ENCODE peak calls at places on chromosomes 5 and 9, in five cellular contexts. One of them, this sample, is unnamed. For H3K4me1, the result is how much of the 10 kb centered on the place peaks cover.

GRCh38 chr5:93151121-93151520 is 429.9 kb downstream of the NR2F1-AS1 start:
- DNase-seq in fibroblast of lung: peak
- DNase-seq in MM.1S: no peak
- DNase-seq in astrocyte: peak
- DNase-seq in GM23338: no peak
- DNase-seq in this sample: peak

GRCh38 chr5:97098864-97099454 is 43.5 kb downstream of the LIX1 start:
- DNase-seq in fibroblast of lung: peak
- DNase-seq in MM.1S: no peak
- DNase-seq in astrocyte: no peak
- DNase-seq in GM23338: no peak
- DNase-seq in this sample: no peak

GRCh38 chr9:2479056-2479565 is 142.5 kb upstream of the VLDLR start:
- DNase-seq in fibroblast of lung: no peak
- DNase-seq in MM.1S: no peak
- DNase-seq in astrocyte: no peak
- DNase-seq in GM23338: no peak
- DNase-seq in this sample: no peak

GRCh38 chr9:27280858-27281257 is 16.1 kb downstream of the EQTN start:
- DNase-seq in fibroblast of lung: no peak
- DNase-seq in MM.1S: no peak
- DNase-seq in astrocyte: no peak
- DNase-seq in GM23338: no peak
- DNase-seq in this sample: no peak

GRCh38 chr5:91301459-91301858 is 81.7 kb downstream of the ARRDC3 start:
- DNase-seq in fibroblast of lung: no peak
- DNase-seq in MM.1S: no peak
- DNase-seq in astrocyte: no peak
- DNase-seq in GM23338: no peak
- DNase-seq in this sample: no peak

GRCh38 chr9:126628146-126628545 is 14.4 kb downstream of the LMX1B start:
- DNase-seq in fibroblast of lung: no peak
- DNase-seq in MM.1S: no peak
- DNase-seq in astrocyte: no peak
- DNase-seq in GM23338: no peak
- DNase-seq in this sample: no peak

GRCh38 chr5:150637245-150638052 is 3.0 kb upstream of the SYNPO start:
- DNase-seq in fibroblast of lung: peak
- DNase-seq in MM.1S: no peak
- DNase-seq in astrocyte: peak
- DNase-seq in GM23338: peak
- DNase-seq in this sample: peak

GRCh38 chr5:135027699-135028615 is 6.1 kb downstream of the PITX1 start:
- DNase-seq in fibroblast of lung: no peak
- DNase-seq in MM.1S: no peak
- DNase-seq in astrocyte: no peak
- DNase-seq in GM23338: peak
- DNase-seq in this sample: peak

GRCh38 chr5:135533346-135533745 is 2.4 kb downstream of the NEUROG1 start:
- DNase-seq in fibroblast of lung: no peak
- DNase-seq in MM.1S: no peak
- DNase-seq in astrocyte: no peak
- DNase-seq in GM23338: no peak
- DNase-seq in this sample: peak

GRCh38 chr9:7003876-7004275 is 246.1 kb downstream of the KDM4C start:
- DNase-seq in fibroblast of lung: no peak
- DNase-seq in MM.1S: no peak
- DNase-seq in astrocyte: no peak
- DNase-seq in GM23338: no peak
- DNase-seq in this sample: peak

GRCh38 chr5:176577312-176578176 is 28.4 kb downstream of the CDHR2 start:
- DNase-seq in fibroblast of lung: no peak
- DNase-seq in MM.1S: no peak
- DNase-seq in astrocyte: no peak
- DNase-seq in GM23338: peak
- DNase-seq in this sample: no peak

GRCh38 chr9:80954521-80954920 is 734.8 kb downstream of the TLE1 start:
- DNase-seq in fibroblast of lung: no peak
- DNase-seq in MM.1S: no peak
- DNase-seq in astrocyte: no peak
- DNase-seq in GM23338: no peak
- DNase-seq in this sample: no peak

GRCh38 chr5:176628406-176629228 is 1.7 kb downstream of the SNCB start:
- DNase-seq in fibroblast of lung: no peak
- DNase-seq in MM.1S: no peak
- DNase-seq in astrocyte: no peak
- DNase-seq in GM23338: no peak
- DNase-seq in this sample: no peak

GRCh38 chr5:37771203-37771611 is 68.6 kb downstream of the GDNF start:
- DNase-seq in fibroblast of lung: no peak
- DNase-seq in MM.1S: no peak
- DNase-seq in astrocyte: no peak
- DNase-seq in GM23338: no peak
- DNase-seq in this sample: no peak

GRCh38 chr9:113875917-113876805 is at the start of gene ZNF618:
- DNase-seq in fibroblast of lung: no peak
- DNase-seq in MM.1S: peak
- DNase-seq in astrocyte: no peak
- DNase-seq in GM23338: peak
- DNase-seq in this sample: peak

GRCh38 chr5:126119894-126120442 is 303.2 kb upstream of the GRAMD2B start:
- DNase-seq in fibroblast of lung: no peak
- DNase-seq in MM.1S: no peak
- DNase-seq in astrocyte: no peak
- DNase-seq in GM23338: no peak
- DNase-seq in this sample: no peak

GRCh38 chr9:87260171-87260570 is 237.5 kb upstream of the DAPK1 start:
- DNase-seq in fibroblast of lung: no peak
- DNase-seq in MM.1S: no peak
- DNase-seq in astrocyte: no peak
- DNase-seq in GM23338: no peak
- DNase-seq in this sample: no peak

GRCh38 chr5:175797521-175798038 is 73.8 kb upstream of the CPLX2 start:
- DNase-seq in fibroblast of lung: no peak
- DNase-seq in MM.1S: no peak
- DNase-seq in astrocyte: no peak
- DNase-seq in GM23338: peak
- DNase-seq in this sample: no peak

GRCh38 chr5:151498395-151499155 is 51.2 kb downstream of the SLC36A1 start:
- DNase-seq in fibroblast of lung: no peak
- DNase-seq in MM.1S: no peak
- DNase-seq in astrocyte: no peak
- DNase-seq in GM23338: no peak
- DNase-seq in this sample: no peak

GRCh38 chr5:94009161-94009560 is 267.8 kb upstream of the POU5F2 start:
- DNase-seq in fibroblast of lung: no peak
- DNase-seq in MM.1S: no peak
- DNase-seq in astrocyte: no peak
- DNase-seq in GM23338: no peak
- DNase-seq in this sample: no peak

GRCh38 chr9:71487046-71487445 is 281.3 kb downstream of the CEMIP2 start:
- DNase-seq in fibroblast of lung: no peak
- DNase-seq in MM.1S: no peak
- DNase-seq in astrocyte: no peak
- DNase-seq in GM23338: peak
- DNase-seq in this sample: no peak

GRCh38 chr5:10860645-10861455 is 99.8 kb upstream of the DAP start:
- DNase-seq in fibroblast of lung: peak
- DNase-seq in MM.1S: no peak
- DNase-seq in astrocyte: peak
- DNase-seq in GM23338: no peak
- DNase-seq in this sample: peak

GRCh38 chr5:163444526-163444925 is 7.1 kb downstream of the CCNG1 start:
- DNase-seq in fibroblast of lung: no peak
- DNase-seq in MM.1S: no peak
- DNase-seq in astrocyte: no peak
- DNase-seq in GM23338: no peak
- DNase-seq in this sample: no peak

GRCh38 chr5:159395202-159395601 is 64.9 kb upstream of the IL12B start:
- DNase-seq in fibroblast of lung: no peak
- DNase-seq in MM.1S: no peak
- DNase-seq in astrocyte: no peak
- DNase-seq in GM23338: no peak
- DNase-seq in this sample: no peak

GRCh38 chr5:124592891-124593290 is 153.5 kb downstream of the ZNF608 start:
- DNase-seq in fibroblast of lung: no peak
- DNase-seq in MM.1S: no peak
- DNase-seq in astrocyte: no peak
- DNase-seq in GM23338: no peak
- DNase-seq in this sample: no peak

GRCh38 chr9:126894052-126894603 is 20.5 kb upstream of the RALGPS1 start:
- DNase-seq in fibroblast of lung: no peak
- DNase-seq in MM.1S: no peak
- DNase-seq in astrocyte: no peak
- DNase-seq in GM23338: peak
- DNase-seq in this sample: no peak

GRCh38 chr5:9166202-9167147 is 379.4 kb downstream of the SEMA5A start:
- DNase-seq in fibroblast of lung: no peak
- DNase-seq in MM.1S: no peak
- DNase-seq in astrocyte: no peak
- DNase-seq in GM23338: no peak
- DNase-seq in this sample: no peak

GRCh38 chr9:136808075-136808780 is 480 bp downstream of the RABL6 start:
- DNase-seq in fibroblast of lung: no peak
- DNase-seq in MM.1S: peak
- DNase-seq in astrocyte: no peak
- DNase-seq in GM23338: no peak
- DNase-seq in this sample: peak

DNA sequence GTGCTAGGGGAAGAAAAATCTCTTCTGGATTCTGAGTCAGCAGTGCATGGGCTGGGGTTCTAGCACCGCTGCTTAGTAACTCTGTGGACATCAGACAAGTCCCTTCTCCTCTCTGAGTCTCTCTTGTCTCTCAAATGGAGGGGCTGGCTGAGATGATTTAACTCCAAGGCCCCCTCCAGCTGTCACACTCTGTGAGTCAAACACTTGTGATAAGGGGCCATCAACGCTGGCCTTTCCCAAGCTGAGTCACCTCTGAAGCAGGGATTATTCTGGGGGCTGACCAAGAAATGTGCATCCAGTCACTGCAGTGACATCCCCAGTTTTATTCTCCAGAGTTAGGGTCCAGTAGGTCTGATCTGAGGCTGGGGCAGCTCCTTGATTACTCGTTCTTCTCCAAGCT is 110.4 kb upstream of the ZNF462 start:
- DNase-seq in fibroblast of lung: peak
- DNase-seq in MM.1S: no peak
- DNase-seq in astrocyte: no peak
- DNase-seq in GM23338: no peak
- DNase-seq in this sample: no peak
- H3K4me2 ChIP-seq in fibroblast of lung: no peak
- H3K4me2 ChIP-seq in MM.1S: peak
- H3K4me2 ChIP-seq in astrocyte: no peak
- H3K4me2 ChIP-seq in GM23338: no peak
- H3K4me2 ChIP-seq in this sample: no peak

DNA sequence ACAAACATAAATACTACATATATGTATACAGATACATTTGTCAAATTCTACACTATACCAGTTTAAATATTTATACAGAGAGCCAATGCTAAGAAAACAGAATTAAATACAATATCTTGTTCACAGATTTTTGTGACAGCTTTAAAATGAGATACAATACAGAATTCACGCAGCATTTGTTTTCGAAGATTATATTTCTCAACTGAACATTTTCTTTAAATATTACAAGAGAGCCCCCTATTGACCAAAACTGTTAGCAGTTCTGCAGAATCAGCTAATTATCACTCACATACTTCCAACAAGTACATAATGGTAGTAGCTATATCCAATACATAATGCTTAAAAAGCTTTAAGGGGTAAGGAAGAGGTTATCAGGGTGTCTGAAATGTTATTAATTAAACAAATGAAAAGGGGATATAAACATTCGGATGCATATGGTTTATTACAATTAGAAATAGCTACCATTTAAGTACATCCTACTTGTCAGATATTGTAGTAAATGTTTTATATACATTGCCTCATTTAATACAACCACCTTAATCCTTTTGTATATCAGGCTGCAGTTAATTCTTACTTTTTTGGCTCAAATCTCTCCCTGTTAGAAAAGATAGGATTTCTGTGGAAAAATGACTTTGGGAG is 31.7 kb downstream of the ZDHHC21 start:
- DNase-seq in fibroblast of lung: peak
- DNase-seq in MM.1S: peak
- DNase-seq in astrocyte: no peak
- DNase-seq in GM23338: peak
- DNase-seq in this sample: peak
- TF ChIP-seq CTCF in fibroblast of lung: peak
- TF ChIP-seq CTCF in MM.1S: peak
- TF ChIP-seq CTCF in astrocyte: peak
- TF ChIP-seq CTCF in GM23338: peak
- TF ChIP-seq CTCF in this sample: peak

DNA sequence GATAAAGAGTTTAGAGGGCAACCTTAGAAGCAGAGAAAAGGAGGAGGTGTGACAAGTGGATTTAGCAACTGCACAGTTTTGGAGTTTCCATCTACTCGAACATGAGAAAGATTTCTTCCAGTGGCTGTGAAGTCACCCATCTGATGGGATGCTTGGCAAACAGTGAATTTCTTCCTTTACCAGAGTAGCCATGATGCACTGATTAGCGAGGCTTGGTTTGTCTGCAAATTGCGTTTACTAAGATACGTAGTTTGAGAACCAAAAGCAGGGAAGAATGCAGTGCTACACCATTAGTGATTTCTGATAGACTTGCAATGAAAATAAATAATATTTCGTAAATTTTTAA is 813 bp upstream of the STARD4 start:
- DNase-seq in fibroblast of lung: no peak
- DNase-seq in MM.1S: no peak
- DNase-seq in astrocyte: no peak
- DNase-seq in GM23338: peak
- DNase-seq in this sample: peak
- H3K4me1 ChIP-seq in fibroblast of lung: under half
- H3K4me1 ChIP-seq in MM.1S: under half
- H3K4me1 ChIP-seq in astrocyte: under half
- H3K4me1 ChIP-seq in GM23338: under half
- H3K4me1 ChIP-seq in this sample: under half

DNA sequence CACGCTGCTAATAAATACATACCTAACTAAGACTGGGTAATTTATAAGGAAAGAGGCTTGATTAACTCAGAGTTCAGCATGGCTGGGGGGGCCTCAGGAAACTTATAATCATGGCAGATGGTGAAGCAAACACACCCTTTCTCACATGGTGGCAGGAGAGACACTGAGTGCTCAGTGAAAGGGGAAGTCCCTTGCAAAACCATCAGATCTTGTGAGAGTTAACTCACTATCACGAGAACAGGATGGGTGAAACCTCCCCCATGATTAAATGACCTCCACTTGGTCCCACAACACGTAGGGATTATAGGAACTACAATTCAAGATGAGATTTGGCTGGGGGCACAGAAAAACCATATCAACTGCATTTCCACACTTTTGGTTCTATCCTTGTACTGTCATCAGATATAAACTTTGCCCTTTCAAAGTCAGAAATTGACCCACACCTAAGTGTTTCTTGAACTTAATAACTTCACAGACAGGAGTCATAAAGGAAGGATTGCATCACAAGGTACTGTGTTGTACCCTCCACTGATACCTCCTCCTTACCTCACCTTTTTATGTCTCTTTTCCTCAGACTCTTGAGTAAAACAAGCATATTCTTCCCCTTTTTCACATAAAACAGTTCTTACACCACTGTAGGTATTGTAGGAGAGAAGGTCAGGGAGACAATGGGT is 319.1 kb upstream of the PIK3R1 start:
- DNase-seq in fibroblast of lung: no peak
- DNase-seq in MM.1S: no peak
- DNase-seq in astrocyte: no peak
- DNase-seq in GM23338: no peak
- DNase-seq in this sample: no peak
- H3K4me2 ChIP-seq in fibroblast of lung: no peak
- H3K4me2 ChIP-seq in MM.1S: no peak
- H3K4me2 ChIP-seq in astrocyte: no peak
- H3K4me2 ChIP-seq in GM23338: no peak
- H3K4me2 ChIP-seq in this sample: no peak